ENCODE peak calls at places on chromosomes 1 and 21, in eight cellular contexts. N is NT2/D1; I is mammary epithelial cell; U is CD4-positive, CD25-positive, alpha-beta regulatory T cell; Q is CD8-positive, alpha-beta T cell; A is left ventricle myocardium inferior; C is astrocyte; J is heart left ventricle. V is an unnamed sample.

GRCh38 chr1:31955917-31956736 is 18.0 kb upstream of the PTP4A2 start:
- DNase-seq in N (no peak), I (peak; percentile 99), U (peak; percentile 54), Q (peak; percentile 73), A (peak; percentile 61), C (peak; percentile 98), J (peak; percentile 76), V (no peak)

GRCh38 chr21:44092201-44092600 is 15.0 kb upstream of the PWP2 start:
- DNase-seq in N (no peak), I (no peak), U (no peak), Q (no peak), A (no peak), C (no peak), J (no peak), V (no peak)

GRCh38 chr1:230299148-230300006 is 126.8 kb downstream of the PGBD5 start:
- DNase-seq in N (no peak), I (no peak), U (no peak), Q (no peak), A (no peak), C (no peak), J (no peak), V (no peak)

GRCh38 chr1:88210088-88210825 is 473.8 kb upstream of the PKN2 start:
- DNase-seq in N (no peak), I (no peak), U (no peak), Q (no peak), A (no peak), C (no peak), J (no peak), V (no peak)

GRCh38 chr1:84757301-84757700 is 67.0 kb upstream of the SSX2IP start:
- DNase-seq in N (no peak), I (no peak), U (no peak), Q (no peak), A (no peak), C (no peak), J (no peak), V (no peak)

GRCh38 chr1:90704817-90705216 is 12.3 kb downstream of the BARHL2 start:
- DNase-seq in N (no peak), I (no peak), U (no peak), Q (no peak), A (no peak), C (no peak), J (no peak), V (no peak)

GRCh38 chr1:229509576-229509975 is 1.4 kb upstream of the NUP133 start:
- DNase-seq in N (no peak), I (peak; percentile 60), U (no peak), Q (no peak), A (no peak), C (peak; percentile 61), J (no peak), V (no peak)

GRCh38 chr1:1535298-1535988 is 5.0 kb downstream of the TMEM240 start:
- DNase-seq in N (no peak), I (no peak), U (no peak), Q (no peak), A (no peak), C (no peak), J (no peak), V (no peak)

GRCh38 chr1:210882414-210883221 is 251.3 kb downstream of the KCNH1 start:
- DNase-seq in N (no peak), I (peak; percentile 60), U (no peak), Q (no peak), A (no peak), C (peak; percentile 98), J (no peak), V (no peak)

GRCh38 chr21:33647560-33647959 is 5.3 kb downstream of the ITSN1 start:
- DNase-seq in N (no peak), I (no peak), U (no peak), Q (no peak), A (no peak), C (no peak), J (no peak), V (no peak)

GRCh38 chr21:32726742-32727477 is 903 bp downstream of the SYNJ1 start:
- DNase-seq in N (no peak), I (peak; percentile 29), U (no peak), Q (peak; percentile 13), A (peak; percentile 18), C (no peak), J (no peak), V (peak; percentile 65)

GRCh38 chr21:41530366-41530765 is 22.4 kb upstream of the TMPRSS2 start:
- DNase-seq in N (no peak), I (no peak), U (no peak), Q (no peak), A (no peak), C (no peak), J (no peak), V (no peak)

GRCh38 chr1:206905295-206906164 is 8.3 kb downstream of the IL24 start:
- DNase-seq in N (no peak), I (peak; percentile 97), U (no peak), Q (no peak), A (no peak), C (peak; percentile 90), J (no peak), V (no peak)

GRCh38 chr1:204498980-204499379 is 4.4 kb upstream of the PIK3C2B start:
- DNase-seq in N (no peak), I (no peak), U (no peak), Q (no peak), A (no peak), C (no peak), J (no peak), V (no peak)

GRCh38 chr1:155220566-155220965 is 12.1 kb downstream of the MTX1 start:
- DNase-seq in N (no peak), I (no peak), U (no peak), Q (no peak), A (no peak), C (no peak), J (peak; percentile 2), V (no peak)
- H3K4me1 ChIP-seq in N (peaks cover 3% of the 10 kb centered on the region), I (peaks cover 19% of the 10 kb centered on the region), U (peaks cover under 1% of the 10 kb centered on the region), Q (peaks cover 5% of the 10 kb centered on the region), A (no peaks in the 10 kb centered on the region), C (peaks cover 15% of the 10 kb centered on the region), J (peaks cover 9% of the 10 kb centered on the region), V (no peaks in the 10 kb centered on the region)

GRCh38 chr1:40519517-40519916 is 10.9 kb downstream of the EXO5 start:
- DNase-seq in N (no peak), I (no peak), U (no peak), Q (no peak), A (no peak), C (no peak), J (no peak), V (no peak)
- H3K9me3 ChIP-seq in N (peaks cover 9% of the 10 kb centered on the region), I (peaks cover 11% of the 10 kb centered on the region), U (peaks cover 47% of the 10 kb centered on the region), Q (peaks cover 5% of the 10 kb centered on the region), A (peaks cover 40% of the 10 kb centered on the region), C (peaks cover 7% of the 10 kb centered on the region), J (peaks cover 48% of the 10 kb centered on the region), V (peaks cover 14% of the 10 kb centered on the region)

DNA sequence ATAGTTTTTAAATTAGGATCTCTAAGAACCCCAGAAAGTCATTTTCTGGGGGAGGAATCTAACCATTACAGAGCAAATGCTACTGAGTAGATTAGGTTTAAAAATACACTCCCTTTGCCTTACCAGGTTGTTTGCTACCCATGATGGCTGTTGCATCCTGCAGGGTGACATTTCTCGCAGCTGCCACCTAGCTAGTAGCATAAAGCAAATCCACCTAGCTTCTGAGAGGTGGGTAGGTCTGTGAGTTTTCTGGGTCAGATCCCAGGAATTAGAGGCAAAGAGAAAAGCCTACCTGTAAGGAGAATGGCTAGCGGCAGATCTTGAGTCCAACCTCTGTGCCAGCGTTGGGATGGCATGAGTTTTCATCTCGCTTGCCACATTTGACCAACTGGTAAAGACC is 95.9 kb downstream of the DAB1 start:
- DNase-seq in N (no peak), I (no peak), U (no peak), Q (no peak), A (no peak), C (no peak), J (no peak), V (no peak)
- H3K27me3 ChIP-seq in N (no peaks in the 10 kb centered on the region), I (no peaks in the 10 kb centered on the region), U (no peaks in the 10 kb centered on the region), Q (no peaks in the 10 kb centered on the region), A (no peaks in the 10 kb centered on the region), C (no peaks in the 10 kb centered on the region), J (no peaks in the 10 kb centered on the region), V (no peaks in the 10 kb centered on the region)

GRCh38 chr1:19461352-19461645 is 24.0 kb downstream of the CAPZB start:
- DNase-seq in N (no peak), I (no peak), U (no peak), Q (no peak), A (no peak), C (no peak), J (no peak), V (no peak)

GRCh38 chr1:19463204-19463803 is 22.0 kb downstream of the CAPZB start:
- DNase-seq in N (no peak), I (no peak), U (peak; percentile 36), Q (peak; percentile 73), A (no peak), C (no peak), J (no peak), V (no peak)

GRCh38 chr1:19462781-19463180 is 22.6 kb downstream of the CAPZB start:
- DNase-seq in N (no peak), I (no peak), U (no peak), Q (no peak), A (no peak), C (no peak), J (no peak), V (peak; percentile 19)

GRCh38 chr1:19458815-19459417 is 26.4 kb downstream of the CAPZB start:
- DNase-seq in N (no peak), I (no peak), U (no peak), Q (no peak), A (peak; percentile 59), C (no peak), J (no peak), V (no peak)

GRCh38 chr1:19460535-19461351 is 24.6 kb downstream of the CAPZB start:
- DNase-seq in N (no peak), I (no peak), U (no peak), Q (no peak), A (no peak), C (no peak), J (no peak), V (no peak)
- H3K4me1 ChIP-seq in N (peaks cover 6% of the 10 kb centered on the region), I (peaks cover 5% of the 10 kb centered on the region), U (peaks cover 96% of the 10 kb centered on the region), Q (peaks cover 98% of the 10 kb centered on the region), A (peaks cover 93% of the 10 kb centered on the region), C (peaks cover 21% of the 10 kb centered on the region), J (peaks cover 84% of the 10 kb centered on the region), V (peaks cover 11% of the 10 kb centered on the region)